ENCODE peak calls at places on chromosomes 11 and 22, in ten cellular contexts. K is stomach, L is tibial nerve, I is prostate gland, H is adrenal gland, T is uterus, W is breast epithelium, Y is spleen, D is body of pancreas, R is esophagus squamous epithelium. B is an unnamed sample. For H3K9me3, the result is how much of the 10 kb centered on the place peaks cover.

GRCh38 chr11:109939176-109939810 is 153.9 kb upstream of the ZC3H12C start:
- DNase-seq in K (no peak), R (no peak), L (no peak), W (no peak), D (peak), I (peak), Y (no peak), H (peak), T (no peak), B (no peak)

GRCh38 chr11:128521697-128522062 is 65.7 kb downstream of the ETS1 start:
- DNase-seq in K (no peak), W (no peak), D (no peak), T (peak), Y (peak), R (no peak), H (no peak), L (no peak), I (no peak), B (no peak)

GRCh38 chr11:124339671-124340447 is 19.9 kb upstream of the OR8D2 start:
- DNase-seq in L (no peak), H (no peak), K (no peak), I (no peak), Y (no peak), R (no peak), D (no peak), W (no peak), T (no peak), B (no peak)

GRCh38 chr22:19986011-19986409 is 30.6 kb downstream of the ARVCF start:
- DNase-seq in Y (no peak), I (no peak), H (no peak), L (no peak), D (no peak), W (no peak), K (no peak), R (no peak), T (no peak), B (no peak)

GRCh38 chr22:39514373-39514973 is 5.9 kb upstream of the ATF4 start:
- DNase-seq in R (no peak), W (no peak), K (peak), H (peak), L (peak), Y (no peak), I (no peak), T (peak), D (peak), B (no peak)

GRCh38 chr11:128318856-128319474 is 268.4 kb downstream of the ETS1 start:
- DNase-seq in T (no peak), L (no peak), H (no peak), K (no peak), W (no peak), D (no peak), Y (no peak), I (no peak), R (no peak), B (no peak)

GRCh38 chr11:134036484-134037092 is 32.3 kb upstream of the JAM3 start:
- DNase-seq in Y (no peak), I (no peak), K (no peak), H (no peak), D (peak), W (no peak), R (no peak), T (no peak), L (no peak), B (no peak)

GRCh38 chr11:112412383-112412782 is 151.7 kb upstream of the PLET1 start:
- DNase-seq in D (no peak), R (no peak), Y (no peak), H (no peak), I (no peak), L (no peak), W (no peak), K (no peak), T (no peak), B (no peak)

GRCh38 chr11:10650630-10651029 is 42.9 kb downstream of the IRAG1 start:
- DNase-seq in H (no peak), R (no peak), W (no peak), Y (no peak), D (no peak), T (no peak), L (no peak), K (no peak), I (no peak), B (peak)

GRCh38 chr11:71927813-71928738 is at the start of gene XNDC1N:
- DNase-seq in T (peak), K (peak), D (peak), H (no peak), R (no peak), Y (peak), I (peak), W (peak), L (no peak), B (peak)

GRCh38 chr11:32870676-32871075 is 21.9 kb upstream of the QSER1 start:
- DNase-seq in H (no peak), K (no peak), I (no peak), T (no peak), W (no peak), D (no peak), L (no peak), R (no peak), Y (no peak), B (no peak)

GRCh38 chr11:95486979-95487378 is 256.0 kb upstream of the SESN3 start:
- DNase-seq in W (no peak), Y (no peak), R (no peak), H (no peak), D (no peak), K (no peak), T (no peak), L (no peak), I (no peak), B (no peak)

GRCh38 chr22:43894122-43894521 is 2.3 kb upstream of the PNPLA5 start:
- DNase-seq in I (no peak), Y (peak), K (no peak), T (no peak), W (no peak), H (no peak), D (no peak), L (no peak), R (no peak), B (no peak)

GRCh38 chr22:33315954-33316353 is 257.8 kb upstream of the SYN3 start:
- DNase-seq in D (no peak), R (no peak), H (no peak), K (no peak), I (no peak), Y (peak), T (no peak), L (no peak), W (no peak), B (no peak)

GRCh38 chr11:12403995-12404345 is 26.6 kb downstream of the PARVA start:
- DNase-seq in I (no peak), Y (no peak), R (no peak), T (no peak), H (no peak), K (no peak), D (no peak), L (no peak), W (no peak), B (no peak)

GRCh38 chr22:39209756-39210155 is 35.0 kb downstream of the PDGFB start:
- DNase-seq in R (no peak), T (no peak), I (no peak), K (no peak), Y (peak), H (no peak), L (no peak), W (no peak), D (no peak), B (peak)

GRCh38 chr11:36672815-36673450 is 74.9 kb upstream of the RAG2 start:
- DNase-seq in D (peak), R (no peak), K (no peak), L (no peak), I (peak), Y (no peak), T (no peak), H (peak), W (no peak), B (no peak)

GRCh38 chr11:27469333-27469680 is 3.3 kb downstream of the LGR4 start:
- DNase-seq in D (no peak), W (no peak), K (no peak), T (no peak), H (no peak), Y (no peak), I (no peak), L (no peak), R (no peak), B (no peak)
- H3K4me3 ChIP-seq in D (peak), W (no peak), K (peak), T (no peak), H (no peak), Y (no peak), I (peak), L (no peak), R (peak), B (peak)

GRCh38 chr11:83072689-83073242 is 1.1 kb upstream of the RAB30 start:
- DNase-seq in K (no peak), R (no peak), D (no peak), T (no peak), L (no peak), H (no peak), I (no peak), W (no peak), Y (no peak), B (no peak)

GRCh38 chr11:83070878-83071640 is 638 bp downstream of the RAB30 start:
- DNase-seq in L (peak), W (peak), I (peak), D (peak), H (no peak), K (no peak), T (peak), Y (peak), R (no peak), B (peak)

GRCh38 chr11:83070044-83070877 is 1.4 kb downstream of the RAB30 start:
- DNase-seq in L (no peak), T (peak), W (no peak), R (no peak), K (no peak), I (no peak), D (peak), Y (no peak), H (peak), B (no peak)

GRCh38 chr11:83073248-83073647 is 1.6 kb upstream of the RAB30 start:
- DNase-seq in L (no peak), H (no peak), D (no peak), T (no peak), K (no peak), Y (no peak), W (no peak), R (no peak), I (no peak), B (no peak)

DNA sequence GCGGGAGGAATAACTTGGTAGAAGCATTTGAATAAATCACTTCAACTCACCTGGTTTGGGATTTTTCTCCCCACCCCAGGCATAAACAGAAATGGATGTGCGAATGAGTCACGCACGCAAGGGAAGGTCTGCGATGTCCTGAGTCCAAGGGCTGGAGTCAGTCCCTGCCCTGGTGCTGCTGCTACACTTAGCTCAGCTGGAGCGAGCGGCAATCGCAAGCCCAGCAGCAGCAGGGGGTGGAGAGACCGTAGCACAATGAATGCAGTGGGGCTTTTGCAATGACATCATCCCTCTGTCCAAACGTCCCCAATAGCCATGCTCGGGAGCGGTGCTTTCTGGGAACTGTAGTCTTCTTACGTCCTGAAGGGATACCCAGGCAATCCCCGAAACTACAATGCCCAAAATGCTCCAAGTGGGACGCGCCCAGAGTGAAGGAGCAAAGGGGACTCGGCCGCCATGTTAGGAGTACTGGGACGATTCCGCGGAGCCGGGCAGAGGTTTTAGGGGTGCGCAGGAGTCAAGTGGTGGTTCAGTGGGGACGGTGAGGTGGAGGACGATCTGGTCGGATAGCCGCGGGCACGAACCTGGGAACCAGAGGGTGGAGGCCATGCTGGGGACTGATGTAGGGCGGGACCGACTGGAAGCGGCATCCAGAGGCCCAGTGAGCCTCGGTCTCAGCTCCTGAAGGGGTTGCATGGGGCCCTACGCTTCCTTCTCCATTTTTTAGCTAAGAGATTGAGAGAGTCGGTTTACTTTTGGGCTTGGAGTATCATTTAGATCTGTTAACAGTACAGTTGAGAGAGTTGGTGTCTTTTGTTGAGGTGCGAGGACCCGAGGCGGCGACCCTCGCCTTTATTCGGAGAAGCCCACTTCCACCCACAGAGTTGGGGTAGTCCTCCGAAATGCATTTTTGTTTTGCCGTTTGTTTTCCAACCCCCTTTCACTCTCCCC is at the start of gene RAB30:
- DNase-seq in K (peak), Y (peak), D (peak), T (peak), L (peak), I (peak), R (peak), W (peak), H (peak), B (peak)
- TF ChIP-seq POLR2A in K (no peak), Y (peak), D (peak), T (peak), L (peak), I (peak), R (peak), W (peak), H (peak), B (peak)

GRCh38 chr11:70694371-70694770 is 296.0 kb downstream of the CTTN start:
- DNase-seq in T (no peak), Y (peak), D (no peak), I (no peak), K (no peak), R (no peak), W (no peak), L (no peak), H (no peak), B (no peak)

GRCh38 chr11:70695086-70695960 is 297.0 kb downstream of the CTTN start:
- DNase-seq in L (no peak), K (no peak), R (no peak), T (no peak), H (no peak), D (no peak), I (no peak), Y (peak), W (no peak), B (no peak)

GRCh38 chr11:70696076-70696475 is 297.7 kb downstream of the CTTN start:
- DNase-seq in T (no peak), D (peak), R (no peak), W (no peak), H (no peak), L (no peak), Y (peak), K (no peak), I (no peak), B (no peak)

GRCh38 chr11:70697701-70698100 is 299.4 kb downstream of the CTTN start:
- DNase-seq in I (no peak), T (no peak), H (no peak), Y (peak), W (no peak), R (no peak), K (no peak), D (no peak), L (no peak), B (no peak)

GRCh38 chr11:70696564-70696963 is 298.2 kb downstream of the CTTN start:
- DNase-seq in T (no peak), W (no peak), R (no peak), D (no peak), Y (no peak), K (no peak), I (no peak), L (no peak), H (no peak), B (no peak)
- H3K9me3 ChIP-seq in T (under half), W (under half), R (under half), D (under half), Y (under half), K (under half), I (under half), L (under half), H (under half), B (under half)

GRCh38 chr11:2146051-2146450 is 6.9 kb upstream of the IGF2 start:
- DNase-seq in W (no peak), I (no peak), L (no peak), K (no peak), Y (no peak), H (no peak), R (no peak), T (no peak), D (no peak), B (no peak)
- H3K4me3 ChIP-seq in W (no peak), I (no peak), L (no peak), K (no peak), Y (no peak), H (no peak), R (no peak), T (no peak), D (no peak), B (no peak)

GRCh38 chr11:62677160-62677559 is 1.7 kb downstream of the UBXN1 start:
- DNase-seq in H (no peak), W (no peak), L (no peak), Y (no peak), T (no peak), I (no peak), D (no peak), R (no peak), K (no peak), B (no peak)

GRCh38 chr11:62678433-62678769 is 472 bp downstream of the UBXN1 start:
- DNase-seq in K (no peak), L (no peak), R (no peak), I (no peak), D (no peak), H (no peak), W (no peak), T (no peak), Y (no peak), B (peak)

GRCh38 chr11:62677709-62678108 is 1.2 kb downstream of the UBXN1 start:
- DNase-seq in R (no peak), L (no peak), K (no peak), T (no peak), I (no peak), H (no peak), W (no peak), Y (no peak), D (no peak), B (no peak)

GRCh38 chr11:62680825-62681240 is 2.0 kb upstream of the UBXN1 start:
- DNase-seq in W (no peak), D (peak), T (no peak), L (no peak), K (peak), H (peak), Y (no peak), R (no peak), I (peak), B (peak)

DNA sequence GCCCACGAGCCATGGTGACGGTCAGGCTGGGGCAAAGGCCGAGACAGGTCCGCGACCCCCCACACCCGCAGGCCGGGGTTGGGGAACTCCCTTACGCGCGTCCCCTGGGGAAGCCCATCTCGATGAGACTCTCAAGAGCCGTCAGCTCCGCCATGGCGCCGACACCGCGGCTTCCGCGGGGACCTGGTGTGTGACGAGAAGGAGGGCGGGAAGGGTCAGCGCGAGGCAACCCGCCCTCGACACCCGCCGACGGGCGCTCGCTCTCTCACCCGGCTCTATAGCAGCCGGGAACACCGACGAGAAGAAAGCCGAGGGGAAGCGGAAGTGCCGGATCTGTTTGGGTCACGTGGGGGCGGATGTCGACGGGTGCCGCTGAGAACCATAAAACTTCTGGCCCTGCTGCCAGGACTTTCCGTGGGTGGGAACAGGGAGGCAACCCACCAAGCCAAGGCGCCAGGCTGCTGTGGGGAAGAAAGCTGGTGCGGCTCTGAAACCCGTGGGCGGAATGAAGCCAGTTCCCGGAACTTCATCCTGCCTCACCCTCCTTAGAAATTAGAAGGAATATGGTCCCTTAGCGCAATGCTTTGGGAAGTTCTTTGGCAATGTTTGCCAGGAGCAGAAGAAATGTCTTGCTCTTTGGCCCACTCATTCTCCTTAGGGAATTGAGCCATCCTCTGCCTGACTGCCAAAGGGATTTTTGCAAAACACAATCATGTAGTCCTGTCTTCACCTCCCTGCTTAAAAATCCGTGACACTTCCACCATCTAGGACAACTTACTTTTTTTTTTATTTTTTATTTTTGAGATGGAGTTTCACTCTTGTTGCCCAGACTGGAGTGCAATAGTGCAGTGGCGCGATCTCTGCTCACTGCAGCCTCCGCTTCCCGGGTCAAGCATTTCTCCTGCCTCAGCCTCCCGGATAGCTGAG is at the start of gene UBXN1:
- DNase-seq in W (peak), Y (peak), R (peak), I (peak), H (peak), T (peak), L (peak), K (peak), D (peak), B (peak)
- TF ChIP-seq POLR2A in W (peak), Y (no peak), R (peak), I (peak), H (peak), T (peak), L (peak), K (no peak), D (peak), B (peak)

GRCh38 chr11:91404344-91404743 is 820.3 kb upstream of the FAT3 start:
- DNase-seq in Y (no peak), H (no peak), W (no peak), D (no peak), L (no peak), R (no peak), T (no peak), K (no peak), I (no peak), B (no peak)

GRCh38 chr11:91407842-91408241 is 816.8 kb upstream of the FAT3 start:
- DNase-seq in L (no peak), K (no peak), D (no peak), Y (no peak), I (no peak), R (no peak), W (no peak), H (no peak), T (no peak), B (no peak)

DNA sequence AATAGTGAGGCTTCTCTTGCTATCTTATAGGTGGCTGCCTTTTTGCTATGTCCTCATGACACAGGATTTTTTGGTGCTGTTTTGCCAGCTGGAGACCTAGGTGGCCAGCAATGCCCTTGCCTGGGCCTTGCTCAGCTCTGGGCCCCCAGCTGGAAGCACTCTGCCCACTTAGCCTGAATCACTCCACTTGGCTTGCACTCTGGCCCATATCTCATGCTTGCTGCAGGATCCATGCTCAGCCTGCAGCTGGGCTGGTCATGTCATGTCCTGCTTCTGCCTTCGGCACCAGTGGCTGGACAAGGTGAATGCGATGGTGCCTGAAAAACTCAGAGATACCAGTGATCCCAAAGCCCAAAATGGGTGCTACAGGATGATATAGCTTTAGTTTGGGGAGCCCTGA is 818.6 kb upstream of the FAT3 start:
- DNase-seq in W (no peak), Y (peak), K (no peak), R (no peak), L (no peak), D (no peak), T (no peak), I (no peak), H (no peak), B (no peak)
- H3K9me3 ChIP-seq in W (under half), Y (under half), K (under half), R (under half), L (under half), D (under half), T (under half), I (under half), H (under half), B (under half)

B was measured in sigmoid colon.